ENCODE peak calls at places on chromosomes 7 and 10, in ten cellular contexts. Z is activated T-cell treated with anti-CD3 and anti-CD28 coated beads for 1 hour; B is HFF-Myc; R is activated effector memory CD4-positive, alpha-beta T cell treated with anti-CD3 and anti-CD28 coated beads, Interleukin-2, amount 50 U/mL, for 16 hours; J is A172; I is lung; L is H7; X is left ventricle myocardium superior; F is globus pallidus; W is islet precursor cell. A is an unnamed sample.
A peak's percentile ranks its signal among the peaks of the same experiment; 100 is the strongest.

GRCh38 chr7:101956130-101956529 is 138.7 kb downstream of the CUX1 start:
- DNase-seq in Z (no peak), B (no peak), R (no peak), J (no peak), I (no peak), L (no peak), X (peak; percentile 56), F (no peak), W (no peak), A (no peak)

GRCh38 chr7:14286036-14286435 is 296.6 kb upstream of the ETV1 start:
- DNase-seq in Z (no peak), B (no peak), R (no peak), J (no peak), I (no peak), L (no peak), X (no peak), F (no peak), W (no peak), A (no peak)

GRCh38 chr10:127161482-127161881 is 34.9 kb downstream of the INSYN2A start:
- DNase-seq in Z (no peak), B (no peak), R (no peak), J (no peak), I (no peak), L (no peak), X (no peak), F (no peak), W (no peak), A (no peak)

GRCh38 chr7:21923663-21924062 is 22.0 kb downstream of the CDCA7L start:
- DNase-seq in Z (no peak), B (no peak), R (no peak), J (peak; percentile 51), I (no peak), L (no peak), X (no peak), F (no peak), W (no peak), A (no peak)

GRCh38 chr10:133565441-133566294 is at the start of gene SYCE1:
- DNase-seq in Z (no peak), B (no peak), R (peak; percentile 66), J (no peak), I (no peak), L (peak; percentile 49), X (peak; percentile 43), F (no peak), W (no peak), A (peak; percentile 90)

GRCh38 chr10:117137911-117138642 is at the start of gene VAX1:
- DNase-seq in Z (no peak), B (no peak), R (no peak), J (no peak), I (no peak), L (peak; percentile 82), X (no peak), F (peak; percentile 38), W (peak; percentile 74), A (no peak)

GRCh38 chr10:78783753-78784152 is 285.0 kb upstream of the ZMIZ1 start:
- DNase-seq in Z (no peak), B (no peak), R (no peak), J (no peak), I (no peak), L (no peak), X (no peak), F (no peak), W (peak; percentile 32), A (no peak)

GRCh38 chr10:126160971-126161630 is 227.2 kb downstream of the ADAM12 start:
- DNase-seq in Z (no peak), B (no peak), R (no peak), J (peak; percentile 34), I (no peak), L (peak; percentile 47), X (no peak), F (no peak), W (no peak), A (no peak)

GRCh38 chr7:98232799-98233198 is 19.2 kb downstream of the TECPR1 start:
- DNase-seq in Z (no peak), B (no peak), R (no peak), J (no peak), I (no peak), L (peak; percentile 57), X (no peak), F (no peak), W (no peak), A (no peak)

GRCh38 chr7:70353310-70353947 is 755.2 kb downstream of the AUTS2 start:
- DNase-seq in Z (no peak), B (no peak), R (no peak), J (no peak), I (no peak), L (no peak), X (no peak), F (no peak), W (no peak), A (no peak)

A was measured in esophagus muscularis mucosa.